ENCODE peak calls at places on chromosomes 5 and 9, in eight cellular contexts. One of them, this sample, is unnamed.
A peak's percentile ranks its signal among the peaks of the same experiment; 100 is the strongest.

GRCh38 chr5:119267958-119268386 is 87.8 kb upstream of the TNFAIP8 start:
- DNase-seq in BE2C: peak; percentile 94
- DNase-seq in gastrocnemius medialis: peak; percentile 89
- DNase-seq in bronchial epithelial cell: peak; percentile 89
- DNase-seq in OCI-LY7: peak; percentile 84
- DNase-seq in IMR-90: peak; percentile 95
- DNase-seq in mammary epithelial cell: peak; percentile 82
- DNase-seq in Peyer's patch: peak; percentile 86
- DNase-seq in this sample: peak; percentile 76

GRCh38 chr9:16915126-16915831 is 44.8 kb upstream of the BNC2 start:
- DNase-seq in BE2C: no peak
- DNase-seq in gastrocnemius medialis: peak; percentile 22
- DNase-seq in bronchial epithelial cell: no peak
- DNase-seq in OCI-LY7: no peak
- DNase-seq in IMR-90: no peak
- DNase-seq in mammary epithelial cell: no peak
- DNase-seq in Peyer's patch: no peak
- DNase-seq in this sample: no peak

GRCh38 chr5:132491368-132492364 is 1.1 kb upstream of the IRF1 start:
- DNase-seq in BE2C: no peak
- DNase-seq in gastrocnemius medialis: no peak
- DNase-seq in bronchial epithelial cell: no peak
- DNase-seq in OCI-LY7: no peak
- DNase-seq in IMR-90: no peak
- DNase-seq in mammary epithelial cell: no peak
- DNase-seq in Peyer's patch: peak; percentile 63
- DNase-seq in this sample: no peak

GRCh38 chr9:20623021-20623747 is 885 bp upstream of the MLLT3 start:
- DNase-seq in BE2C: no peak
- DNase-seq in gastrocnemius medialis: peak; percentile 23
- DNase-seq in bronchial epithelial cell: no peak
- DNase-seq in OCI-LY7: peak; percentile 25
- DNase-seq in IMR-90: peak; percentile 0
- DNase-seq in mammary epithelial cell: peak; percentile 47
- DNase-seq in Peyer's patch: peak; percentile 57
- DNase-seq in this sample: no peak

GRCh38 chr5:14171621-14172020 is 28.5 kb downstream of the TRIO start:
- DNase-seq in BE2C: no peak
- DNase-seq in gastrocnemius medialis: no peak
- DNase-seq in bronchial epithelial cell: no peak
- DNase-seq in OCI-LY7: no peak
- DNase-seq in IMR-90: peak; percentile 85
- DNase-seq in mammary epithelial cell: no peak
- DNase-seq in Peyer's patch: no peak
- DNase-seq in this sample: no peak

GRCh38 chr5:174793684-174794328 is 69.4 kb downstream of the MSX2 start:
- DNase-seq in BE2C: peak; percentile 80
- DNase-seq in gastrocnemius medialis: peak; percentile 15
- DNase-seq in bronchial epithelial cell: peak; percentile 7
- DNase-seq in OCI-LY7: peak; percentile 29
- DNase-seq in IMR-90: peak; percentile 43
- DNase-seq in mammary epithelial cell: peak; percentile 36
- DNase-seq in Peyer's patch: peak; percentile 69
- DNase-seq in this sample: no peak

GRCh38 chr9:99579964-99580363 is 241.7 kb upstream of the NR4A3 start:
- DNase-seq in BE2C: no peak
- DNase-seq in gastrocnemius medialis: no peak
- DNase-seq in bronchial epithelial cell: no peak
- DNase-seq in OCI-LY7: no peak
- DNase-seq in IMR-90: no peak
- DNase-seq in mammary epithelial cell: no peak
- DNase-seq in Peyer's patch: no peak
- DNase-seq in this sample: no peak

GRCh38 chr9:114155263-114155966 is at the start of gene COL27A1:
- DNase-seq in BE2C: peak; percentile 85
- DNase-seq in gastrocnemius medialis: peak; percentile 73
- DNase-seq in bronchial epithelial cell: peak; percentile 43
- DNase-seq in OCI-LY7: peak; percentile 51
- DNase-seq in IMR-90: peak; percentile 70
- DNase-seq in mammary epithelial cell: peak; percentile 65
- DNase-seq in Peyer's patch: peak; percentile 84
- DNase-seq in this sample: no peak

DNA sequence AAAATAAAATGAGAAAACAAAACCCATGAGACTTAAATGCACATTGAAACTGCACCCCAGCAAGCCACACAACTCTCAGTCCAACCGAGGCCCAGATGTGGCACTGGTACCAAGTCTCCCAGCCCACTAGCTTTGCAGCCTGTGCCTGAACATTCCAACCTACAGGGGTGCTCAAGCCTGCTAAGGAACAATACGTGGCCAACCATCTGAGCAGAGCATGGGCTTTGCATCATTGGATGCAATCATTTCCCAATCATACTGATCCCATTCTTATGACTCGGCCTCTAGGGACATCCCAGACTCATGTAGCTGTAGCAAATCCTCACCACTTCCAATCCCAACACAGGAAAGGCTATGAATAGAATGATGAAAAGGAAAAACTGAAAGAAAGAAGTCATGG is 297.2 kb downstream of the SPOCK1 start:
- DNase-seq in BE2C: no peak
- DNase-seq in gastrocnemius medialis: peak; percentile 43
- DNase-seq in bronchial epithelial cell: peak; percentile 83
- DNase-seq in OCI-LY7: no peak
- DNase-seq in IMR-90: peak; percentile 59
- DNase-seq in mammary epithelial cell: peak; percentile 76
- DNase-seq in Peyer's patch: no peak
- DNase-seq in this sample: peak; percentile 70
- TF ChIP-seq CTCF in BE2C: no peak
- TF ChIP-seq CTCF in gastrocnemius medialis: no peak
- TF ChIP-seq CTCF in bronchial epithelial cell: peak; percentile 47
- TF ChIP-seq CTCF in OCI-LY7: no peak
- TF ChIP-seq CTCF in IMR-90: peak; percentile 29
- TF ChIP-seq CTCF in mammary epithelial cell: peak; percentile 42
- TF ChIP-seq CTCF in Peyer's patch: no peak
- TF ChIP-seq CTCF in this sample: peak; percentile 63

GRCh38 chr9:136092741-136093140 is 2.3 kb downstream of the NACC2 start:
- DNase-seq in BE2C: no peak
- DNase-seq in gastrocnemius medialis: peak; percentile 14
- DNase-seq in bronchial epithelial cell: no peak
- DNase-seq in OCI-LY7: no peak
- DNase-seq in IMR-90: no peak
- DNase-seq in mammary epithelial cell: no peak
- DNase-seq in Peyer's patch: no peak
- DNase-seq in this sample: no peak

GRCh38 chr9:136095028-136095494 is at the start of gene NACC2:
- DNase-seq in BE2C: peak; percentile 64
- DNase-seq in gastrocnemius medialis: peak; percentile 81
- DNase-seq in bronchial epithelial cell: peak; percentile 28
- DNase-seq in OCI-LY7: no peak
- DNase-seq in IMR-90: peak; percentile 52
- DNase-seq in mammary epithelial cell: peak; percentile 70
- DNase-seq in Peyer's patch: peak; percentile 88
- DNase-seq in this sample: no peak

GRCh38 chr9:136093331-136093986 is 1.6 kb downstream of the NACC2 start:
- DNase-seq in BE2C: no peak
- DNase-seq in gastrocnemius medialis: peak; percentile 84
- DNase-seq in bronchial epithelial cell: no peak
- DNase-seq in OCI-LY7: no peak
- DNase-seq in IMR-90: no peak
- DNase-seq in mammary epithelial cell: no peak
- DNase-seq in Peyer's patch: no peak
- DNase-seq in this sample: no peak

GRCh38 chr9:136095495-136096058 is 488 bp upstream of the NACC2 start:
- DNase-seq in BE2C: no peak
- DNase-seq in gastrocnemius medialis: peak; percentile 42
- DNase-seq in bronchial epithelial cell: no peak
- DNase-seq in OCI-LY7: no peak
- DNase-seq in IMR-90: peak; percentile 31
- DNase-seq in mammary epithelial cell: peak; percentile 30
- DNase-seq in Peyer's patch: peak; percentile 75
- DNase-seq in this sample: no peak

DNA sequence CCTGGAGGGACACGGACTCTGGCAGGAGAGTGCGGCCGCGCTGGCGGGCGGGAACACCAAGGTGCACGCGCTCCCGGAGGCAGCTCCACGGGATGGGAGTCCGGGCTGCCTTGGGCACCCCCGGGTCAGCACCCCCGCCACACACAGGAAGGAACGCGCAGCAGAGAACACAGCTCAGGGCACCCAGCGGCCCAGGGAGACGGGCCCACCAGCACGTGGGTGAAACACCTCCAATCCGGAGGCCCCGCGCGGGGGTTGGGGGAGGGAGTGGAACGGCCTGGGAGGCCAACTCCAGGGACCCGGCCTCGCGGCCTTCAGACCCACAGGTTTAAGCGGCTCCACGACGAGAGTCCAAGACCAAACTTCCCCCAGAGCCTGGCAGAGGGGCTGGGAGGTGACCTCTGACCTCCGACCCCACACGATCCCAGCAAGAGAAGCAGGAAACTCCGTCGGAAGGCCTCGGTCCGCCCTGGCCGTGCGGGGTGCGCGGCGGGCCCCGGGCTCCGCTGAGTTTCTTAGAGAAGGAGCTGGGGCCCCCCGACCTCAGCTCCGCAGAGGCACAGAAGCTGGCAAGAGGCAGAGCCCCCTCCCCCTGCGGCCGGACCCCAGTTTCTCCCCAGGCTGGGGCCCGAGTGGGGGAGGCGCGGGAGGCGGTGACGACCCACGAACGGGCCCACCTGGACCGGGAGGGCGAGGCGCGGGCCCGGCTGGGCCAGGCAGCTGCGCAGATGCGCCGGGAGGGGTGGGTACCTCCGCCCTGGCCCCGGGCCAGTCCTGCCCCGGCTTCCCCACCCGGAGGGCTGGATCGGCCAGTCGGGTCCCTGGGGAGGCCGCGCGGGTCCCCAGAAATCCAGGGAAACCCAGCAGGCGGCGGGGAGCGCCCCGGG is 851 bp downstream of the NACC2 start:
- DNase-seq in BE2C: peak; percentile 53
- DNase-seq in gastrocnemius medialis: peak; percentile 93
- DNase-seq in bronchial epithelial cell: peak; percentile 18
- DNase-seq in OCI-LY7: no peak
- DNase-seq in IMR-90: peak; percentile 31
- DNase-seq in mammary epithelial cell: peak; percentile 62
- DNase-seq in Peyer's patch: peak; percentile 78
- DNase-seq in this sample: no peak
- H3K4me3 ChIP-seq in BE2C: peak overlapping the region; percentile 53
- H3K4me3 ChIP-seq in gastrocnemius medialis: peak overlapping the region; percentile 77
- H3K4me3 ChIP-seq in bronchial epithelial cell: peak overlapping the region; percentile 79
- H3K4me3 ChIP-seq in OCI-LY7: no peak overlapping the region
- H3K4me3 ChIP-seq in IMR-90: peak overlapping the region; percentile 94
- H3K4me3 ChIP-seq in mammary epithelial cell: peak overlapping the region; percentile 65
- H3K4me3 ChIP-seq in Peyer's patch: peak overlapping the region; percentile 63
- H3K4me3 ChIP-seq in this sample: peak overlapping the region; percentile 75

GRCh38 chr5:15682566-15682965 is 182.6 kb downstream of the FBXL7 start:
- DNase-seq in BE2C: no peak
- DNase-seq in gastrocnemius medialis: no peak
- DNase-seq in bronchial epithelial cell: no peak
- DNase-seq in OCI-LY7: no peak
- DNase-seq in IMR-90: no peak
- DNase-seq in mammary epithelial cell: no peak
- DNase-seq in Peyer's patch: no peak
- DNase-seq in this sample: no peak

GRCh38 chr5:15682122-15682521 is 182.1 kb downstream of the FBXL7 start:
- DNase-seq in BE2C: no peak
- DNase-seq in gastrocnemius medialis: no peak
- DNase-seq in bronchial epithelial cell: no peak
- DNase-seq in OCI-LY7: no peak
- DNase-seq in IMR-90: no peak
- DNase-seq in mammary epithelial cell: no peak
- DNase-seq in Peyer's patch: no peak
- DNase-seq in this sample: no peak

GRCh38 chr5:15687401-15687800 is 187.4 kb downstream of the FBXL7 start:
- DNase-seq in BE2C: no peak
- DNase-seq in gastrocnemius medialis: no peak
- DNase-seq in bronchial epithelial cell: no peak
- DNase-seq in OCI-LY7: no peak
- DNase-seq in IMR-90: no peak
- DNase-seq in mammary epithelial cell: no peak
- DNase-seq in Peyer's patch: no peak
- DNase-seq in this sample: no peak

GRCh38 chr5:15683332-15683731 is 183.4 kb downstream of the FBXL7 start:
- DNase-seq in BE2C: peak; percentile 58
- DNase-seq in gastrocnemius medialis: no peak
- DNase-seq in bronchial epithelial cell: no peak
- DNase-seq in OCI-LY7: peak; percentile 4
- DNase-seq in IMR-90: peak; percentile 24
- DNase-seq in mammary epithelial cell: no peak
- DNase-seq in Peyer's patch: no peak
- DNase-seq in this sample: no peak
- TF ChIP-seq CTCF in BE2C: peak; percentile 66
- TF ChIP-seq CTCF in gastrocnemius medialis: no peak
- TF ChIP-seq CTCF in bronchial epithelial cell: no peak
- TF ChIP-seq CTCF in OCI-LY7: peak; percentile 32
- TF ChIP-seq CTCF in IMR-90: peak; percentile 25
- TF ChIP-seq CTCF in mammary epithelial cell: no peak
- TF ChIP-seq CTCF in Peyer's patch: no peak
- TF ChIP-seq CTCF in this sample: no peak

GRCh38 chr5:151208481-151208914 is 15.4 kb downstream of the CCDC69 start:
- DNase-seq in BE2C: no peak
- DNase-seq in gastrocnemius medialis: no peak
- DNase-seq in bronchial epithelial cell: no peak
- DNase-seq in OCI-LY7: no peak
- DNase-seq in IMR-90: no peak
- DNase-seq in mammary epithelial cell: no peak
- DNase-seq in Peyer's patch: no peak
- DNase-seq in this sample: no peak

GRCh38 chr5:151215546-151215880 is 8.4 kb downstream of the CCDC69 start:
- DNase-seq in BE2C: no peak
- DNase-seq in gastrocnemius medialis: no peak
- DNase-seq in bronchial epithelial cell: no peak
- DNase-seq in OCI-LY7: peak; percentile 28
- DNase-seq in IMR-90: no peak
- DNase-seq in mammary epithelial cell: no peak
- DNase-seq in Peyer's patch: no peak
- DNase-seq in this sample: no peak

GRCh38 chr5:151213803-151214613 is 9.9 kb downstream of the CCDC69 start:
- DNase-seq in BE2C: no peak
- DNase-seq in gastrocnemius medialis: peak; percentile 78
- DNase-seq in bronchial epithelial cell: peak; percentile 47
- DNase-seq in OCI-LY7: peak; percentile 97
- DNase-seq in IMR-90: no peak
- DNase-seq in mammary epithelial cell: no peak
- DNase-seq in Peyer's patch: no peak
- DNase-seq in this sample: no peak

GRCh38 chr5:151214614-151215545 is 9.0 kb downstream of the CCDC69 start:
- DNase-seq in BE2C: no peak
- DNase-seq in gastrocnemius medialis: peak; percentile 74
- DNase-seq in bronchial epithelial cell: peak; percentile 74
- DNase-seq in OCI-LY7: peak; percentile 100
- DNase-seq in IMR-90: no peak
- DNase-seq in mammary epithelial cell: no peak
- DNase-seq in Peyer's patch: no peak
- DNase-seq in this sample: no peak

DNA sequence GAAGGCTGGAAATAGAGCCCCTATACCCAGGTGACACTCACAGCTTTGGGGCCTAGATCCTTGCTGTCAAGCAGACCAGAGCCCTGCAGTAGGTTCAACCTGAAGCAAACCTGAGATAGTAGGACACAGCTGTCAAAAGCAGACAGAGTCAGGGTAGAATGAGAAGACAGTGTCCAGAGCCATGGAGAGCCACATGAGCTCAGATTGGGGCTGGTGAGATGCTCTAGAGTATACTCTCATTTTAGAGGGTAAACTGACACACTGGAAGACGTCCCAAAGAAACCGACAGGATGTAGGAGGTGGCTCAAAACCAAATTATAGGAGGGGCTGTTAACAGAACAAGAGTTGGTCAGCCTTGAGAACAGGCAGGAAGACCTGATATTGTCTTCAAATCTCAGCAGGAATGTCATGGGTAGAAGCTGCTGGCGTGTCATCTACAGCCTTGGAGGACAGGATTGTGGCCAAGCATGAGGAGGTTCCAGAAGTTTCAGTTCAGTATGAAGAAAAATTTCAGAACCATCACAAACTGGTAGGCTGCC is 11.5 kb downstream of the CCDC69 start:
- DNase-seq in BE2C: no peak
- DNase-seq in gastrocnemius medialis: no peak
- DNase-seq in bronchial epithelial cell: no peak
- DNase-seq in OCI-LY7: peak; percentile 58
- DNase-seq in IMR-90: no peak
- DNase-seq in mammary epithelial cell: no peak
- DNase-seq in Peyer's patch: no peak
- DNase-seq in this sample: no peak
- H3K4me3 ChIP-seq in BE2C: no peak overlapping the region
- H3K4me3 ChIP-seq in gastrocnemius medialis: no peak overlapping the region
- H3K4me3 ChIP-seq in bronchial epithelial cell: no peak overlapping the region
- H3K4me3 ChIP-seq in OCI-LY7: peak overlapping the region; percentile 67
- H3K4me3 ChIP-seq in IMR-90: no peak overlapping the region
- H3K4me3 ChIP-seq in mammary epithelial cell: no peak overlapping the region
- H3K4me3 ChIP-seq in Peyer's patch: peak overlapping the region; percentile 37
- H3K4me3 ChIP-seq in this sample: no peak overlapping the region

This sample was measured in AG04449.